ENCODE peak calls at places on chromosomes 5 and 9, in six cellular contexts. M, R, C, Y, I and Q are unnamed samples.

GRCh38 chr5:65695896-65696295 is 26.0 kb downstream of the SGTB start:
- DNase-seq in M (no peak), R (no peak), C (no peak), Y (no peak), I (no peak), Q (no peak)

GRCh38 chr5:56711191-56711590 is 104.2 kb upstream of the MAP3K1 start:
- DNase-seq in M (no peak), R (no peak), C (no peak), Y (no peak), I (no peak), Q (no peak)

GRCh38 chr9:23621166-23621565 is 204.9 kb downstream of the ELAVL2 start:
- DNase-seq in M (no peak), R (no peak), C (no peak), Y (no peak), I (no peak), Q (no peak)

GRCh38 chr5:192691-192969 is 1.3 kb downstream of the LRRC14B start:
- DNase-seq in M (no peak), R (no peak), C (no peak), Y (no peak), I (no peak), Q (no peak)

GRCh38 chr9:117825609-117826347 is 121.6 kb downstream of the TLR4 start:
- DNase-seq in M (peak), R (peak), C (no peak), Y (no peak), I (no peak), Q (peak)

GRCh38 chr5:165119175-165119574 is 1613.8 kb downstream of the MAT2B start:
- DNase-seq in M (no peak), R (no peak), C (no peak), Y (no peak), I (no peak), Q (no peak)

GRCh38 chr5:170251462-170251861 is 18.7 kb downstream of the C5orf58 start:
- DNase-seq in M (no peak), R (no peak), C (no peak), Y (no peak), I (no peak), Q (no peak)

GRCh38 chr5:39473156-39473779 is 48.5 kb upstream of the DAB2 start:
- DNase-seq in M (no peak), R (no peak), C (no peak), Y (no peak), I (no peak), Q (no peak)

GRCh38 chr5:108727639-108728565 is 19.8 kb upstream of the FER start:
- DNase-seq in M (peak), R (peak), C (peak), Y (peak), I (peak), Q (peak)

GRCh38 chr9:89532478-89532877 is 34.6 kb upstream of the SEMA4D start:
- DNase-seq in M (no peak), R (no peak), C (no peak), Y (no peak), I (no peak), Q (no peak)

GRCh38 chr5:31992377-31992776 is 181.7 kb downstream of the GOLPH3 start:
- DNase-seq in M (no peak), R (no peak), C (no peak), Y (no peak), I (no peak), Q (no peak)

GRCh38 chr5:104533498-104533897 is 970.9 kb upstream of the NUDT12 start:
- DNase-seq in M (no peak), R (no peak), C (no peak), Y (no peak), I (no peak), Q (no peak)

GRCh38 chr5:73204302-73204701 is 31.3 kb downstream of the TMEM174 start:
- DNase-seq in M (no peak), R (no peak), C (no peak), Y (no peak), I (no peak), Q (no peak)

GRCh38 chr9:90420714-90421513 is 221.7 kb downstream of the DIRAS2 start:
- DNase-seq in M (no peak), R (no peak), C (no peak), Y (no peak), I (no peak), Q (no peak)

GRCh38 chr5:127072861-127073846 is at the start of gene C5orf63:
- DNase-seq in M (peak), R (peak), C (peak), Y (no peak), I (peak), Q (peak)

GRCh38 chr5:51838459-51839253 is 455.4 kb downstream of the ISL1 start:
- DNase-seq in M (no peak), R (no peak), C (no peak), Y (no peak), I (no peak), Q (no peak)

GRCh38 chr5:169667896-169668674 is 31.0 kb downstream of the DOCK2 start:
- DNase-seq in M (no peak), R (no peak), C (peak), Y (no peak), I (no peak), Q (no peak)

GRCh38 chr9:133492061-133493021 is 13.4 kb upstream of the SLC2A6 start:
- DNase-seq in M (no peak), R (no peak), C (no peak), Y (no peak), I (no peak), Q (no peak)

GRCh38 chr5:9207820-9208418 is 338.0 kb downstream of the SEMA5A start:
- DNase-seq in M (peak), R (no peak), C (peak), Y (no peak), I (no peak), Q (peak)

GRCh38 chr9:113963017-113963620 is 87.0 kb downstream of the ZNF618 start:
- DNase-seq in M (peak), R (peak), C (peak), Y (peak), I (no peak), Q (no peak)

DNA sequence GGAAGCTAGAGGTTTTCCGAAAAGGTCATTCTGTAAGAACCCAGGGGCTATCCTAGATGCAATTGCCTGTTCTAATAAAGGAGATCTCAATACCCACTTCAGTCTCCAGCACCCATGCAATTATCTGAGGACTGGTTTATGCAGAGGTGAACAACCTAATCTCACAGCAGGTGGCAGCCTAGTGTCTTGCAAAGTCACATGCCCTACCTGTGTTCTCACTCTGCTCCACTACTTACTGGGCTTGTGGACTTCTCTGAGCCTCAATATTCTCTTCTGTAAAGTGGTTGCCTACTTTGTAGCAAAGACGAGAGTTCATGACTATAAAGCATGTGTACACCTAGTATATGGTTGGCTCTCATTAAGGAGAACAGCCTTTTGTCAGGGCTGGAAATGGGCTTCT is 21.0 kb upstream of the ALDH1B1 start:
- DNase-seq in M (peak), R (peak), C (peak), Y (peak), I (no peak), Q (no peak)
- TF ChIP-seq CTCF in M (peak), R (no peak), C (peak), Y (peak), I (no peak), Q (peak)

DNA sequence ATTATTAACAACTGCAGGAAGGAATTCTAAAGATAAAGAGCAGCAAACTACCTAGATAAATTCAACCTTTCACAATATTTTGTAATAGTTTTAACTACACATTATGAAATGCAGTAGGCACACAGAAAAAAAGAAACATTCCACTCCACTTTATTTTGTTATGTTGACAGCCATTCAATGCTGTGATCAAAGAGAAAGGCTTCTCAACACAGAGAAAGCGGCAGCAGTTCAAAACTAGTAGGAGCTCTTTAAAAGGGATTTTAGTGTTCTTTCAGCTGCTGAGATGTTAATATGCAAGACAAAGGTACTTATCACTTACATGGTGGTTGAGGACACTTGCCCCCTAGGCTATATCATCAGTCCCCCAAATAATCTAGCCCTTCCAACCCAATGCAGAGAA is 11.6 kb downstream of the CEMIP2 start:
- DNase-seq in M (no peak), R (no peak), C (no peak), Y (no peak), I (no peak), Q (no peak)
- H3K4me3 ChIP-seq in M (no peak), R (no peak), C (no peak), Y (no peak), I (no peak), Q (no peak)

DNA sequence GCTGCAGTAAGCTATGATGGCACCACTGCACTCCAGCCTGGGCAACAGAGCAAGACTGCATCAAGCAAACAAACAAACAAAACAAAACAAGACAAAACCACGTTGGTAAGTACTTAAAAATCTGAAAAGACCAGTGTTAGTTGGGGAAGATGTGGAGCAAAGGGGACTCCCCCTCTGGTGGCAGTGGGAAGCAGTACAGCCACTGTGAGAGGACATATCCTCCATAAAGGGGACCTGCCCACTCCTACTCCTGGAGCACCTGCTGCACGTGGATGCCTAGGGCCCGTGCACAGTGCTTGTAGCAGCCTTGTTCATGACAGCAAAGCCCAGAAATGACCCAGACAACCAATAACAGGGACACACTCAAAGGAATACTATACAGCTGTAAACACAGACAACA is 17.0 kb upstream of the IPPK start:
- DNase-seq in M (no peak), R (no peak), C (no peak), Y (no peak), I (no peak), Q (no peak)
- TF ChIP-seq CTCF in M (no peak), R (no peak), C (no peak), Y (no peak), I (no peak), Q (no peak)

DNA sequence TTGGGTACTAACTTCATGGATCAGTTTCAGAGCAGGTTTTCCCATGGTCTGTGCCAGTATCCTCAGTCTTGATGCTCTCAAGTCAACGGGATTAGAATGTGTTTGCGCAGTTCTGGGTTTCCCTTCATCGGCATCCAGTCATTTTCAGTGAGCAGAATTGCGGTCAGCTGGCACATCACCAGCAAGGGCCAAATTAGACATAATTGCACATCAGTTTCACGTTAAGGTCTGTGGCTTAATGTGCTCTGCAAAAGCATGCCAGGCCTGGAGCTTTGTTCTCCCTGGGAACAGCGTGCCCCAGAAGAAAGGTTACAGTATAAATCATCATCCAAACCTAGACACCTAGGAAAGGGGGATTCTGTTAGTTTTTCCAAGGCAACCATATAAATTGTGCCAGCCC is 22.9 kb downstream of the IQGAP2 start:
- DNase-seq in M (no peak), R (no peak), C (no peak), Y (no peak), I (no peak), Q (no peak)
- H3K4me3 ChIP-seq in M (no peak), R (no peak), C (no peak), Y (no peak), I (no peak), Q (no peak)